ENCODE peak calls at places on chromosomes 13 and 19, in ten cellular contexts. Y is left cardiac atrium; W is NCI-H2029; G is GM12891; I is stimulated activated CD8-positive, alpha-beta memory T cell treated with anti-CD3 and anti-CD28 coated beads, Interleukin-4, amount 100 ng/mL, for 1 hour; A is AG08396; Z is heart left ventricle; E is CD4-positive, CD25-positive, alpha-beta regulatory T cell; O is left ventricle myocardium inferior; K is tibial nerve. V is an unnamed sample.

GRCh38 chr19:54481326-54481930 is 8.3 kb upstream of the CDC42EP5 start:
- DNase-seq in I (no peak), A (no peak), K (no peak), O (no peak), Z (no peak), E (peak; percentile 62), W (no peak), Y (no peak), G (no peak), V (peak; percentile 34)

GRCh38 chr13:27504126-27504525 is 53.8 kb upstream of the MTIF3 start:
- DNase-seq in G (no peak), I (no peak), W (no peak), E (no peak), Z (no peak), K (no peak), A (no peak), O (peak; percentile 20), Y (no peak), V (peak; percentile 74)

GRCh38 chr13:111184685-111185401 is 69.7 kb downstream of the ARHGEF7 start:
- DNase-seq in Z (no peak), I (no peak), A (no peak), E (peak; percentile 81), W (peak; percentile 13), K (no peak), O (no peak), Y (no peak), G (peak; percentile 44), V (peak; percentile 56)

GRCh38 chr19:8366961-8367326 is 3.0 kb downstream of the ANGPTL4 start:
- DNase-seq in O (no peak), Y (no peak), K (no peak), Z (no peak), G (no peak), I (no peak), W (no peak), A (no peak), E (no peak), V (no peak)

GRCh38 chr19:19447536-19448237 is 42.2 kb downstream of the GATAD2A start:
- DNase-seq in K (no peak), G (no peak), W (no peak), E (peak; percentile 74), A (no peak), Z (no peak), O (no peak), I (no peak), Y (no peak), V (no peak)

GRCh38 chr13:94546071-94546839 is 49.7 kb downstream of the TGDS start:
- DNase-seq in K (no peak), I (no peak), O (no peak), G (no peak), W (no peak), Y (no peak), A (no peak), Z (no peak), E (no peak), V (no peak)

GRCh38 chr19:47716270-47716937 is 3.2 kb downstream of the EHD2 start:
- DNase-seq in I (no peak), K (no peak), A (no peak), O (no peak), W (no peak), E (no peak), G (no peak), Z (peak; percentile 60), Y (no peak), V (no peak)

GRCh38 chr13:83219832-83220231 is 662.4 kb downstream of the SLITRK1 start:
- DNase-seq in A (no peak), G (no peak), O (no peak), Y (no peak), E (no peak), Z (no peak), K (no peak), I (no peak), W (no peak), V (no peak)

GRCh38 chr13:98265669-98266551 is 88.8 kb upstream of the RNF113B start:
- DNase-seq in W (no peak), I (no peak), E (no peak), Z (no peak), G (no peak), Y (no peak), O (no peak), K (peak; percentile 26), A (peak; percentile 23), V (no peak)

GRCh38 chr13:82933986-82934385 is 948.3 kb downstream of the SLITRK1 start:
- DNase-seq in O (no peak), G (no peak), Y (no peak), E (no peak), K (no peak), A (no peak), W (no peak), I (no peak), Z (no peak), V (no peak)

GRCh38 chr13:39766464-39767167 is 111.2 kb downstream of the COG6 start:
- DNase-seq in G (no peak), Z (no peak), O (no peak), Y (no peak), A (no peak), K (no peak), E (no peak), I (no peak), W (no peak), V (peak; percentile 15)

GRCh38 chr13:101654916-101655315 is 202.4 kb downstream of the ITGBL1 start:
- DNase-seq in E (no peak), Z (no peak), O (no peak), K (no peak), W (no peak), I (no peak), A (no peak), G (no peak), Y (no peak), V (no peak)

GRCh38 chr13:89923731-89924130 is 1423.8 kb upstream of the MIR17HG start:
- DNase-seq in A (no peak), K (no peak), W (no peak), Z (no peak), I (no peak), Y (no peak), E (no peak), O (no peak), G (no peak), V (no peak)

GRCh38 chr19:1042689-1043511 is 3.0 kb downstream of the ABCA7 start:
- DNase-seq in Y (peak; percentile 26), I (no peak), A (peak; percentile 66), Z (no peak), E (no peak), O (no peak), K (no peak), G (no peak), W (peak; percentile 69), V (no peak)

GRCh38 chr19:5809053-5809452 is 4.2 kb downstream of the NRTN start:
- DNase-seq in O (no peak), W (no peak), Z (no peak), E (no peak), K (no peak), I (no peak), Y (no peak), G (no peak), A (no peak), V (no peak)

GRCh38 chr19:21202865-21203494 is 61.1 kb downstream of the ZNF431 start:
- DNase-seq in I (no peak), Z (no peak), E (peak; percentile 50), Y (no peak), O (no peak), G (peak; percentile 1), A (peak; percentile 20), W (peak; percentile 24), K (no peak), V (peak; percentile 31)

GRCh38 chr13:58598241-58598640 is 966.7 kb downstream of the PCDH17 start:
- DNase-seq in W (no peak), Z (no peak), I (no peak), G (no peak), O (no peak), K (no peak), Y (no peak), A (no peak), E (no peak), V (no peak)

GRCh38 chr19:8251025-8251472 is 41.9 kb downstream of the CERS4 start:
- DNase-seq in G (no peak), Z (peak; percentile 88), Y (peak; percentile 83), E (no peak), K (peak; percentile 63), A (peak; percentile 52), I (no peak), O (peak; percentile 89), W (peak; percentile 82), V (no peak)

GRCh38 chr13:51832471-51833152 is 12.4 kb downstream of the TMEM272 start:
- DNase-seq in Z (no peak), O (no peak), A (peak; percentile 47), E (peak; percentile 77), I (peak; percentile 28), G (peak; percentile 26), W (no peak), K (no peak), Y (no peak), V (no peak)

GRCh38 chr19:11848594-11849263 is at the start of gene ZNF439:
- DNase-seq in O (peak; percentile 95), K (peak; percentile 84), W (peak; percentile 81), I (peak; percentile 82), Z (peak; percentile 94), E (peak; percentile 91), A (peak; percentile 92), Y (peak; percentile 95), G (peak; percentile 71), V (peak; percentile 76)

GRCh38 chr19:5926641-5927438 is 12.8 kb downstream of the CAPS start:
- DNase-seq in O (peak; percentile 58), A (peak; percentile 86), W (no peak), Z (no peak), G (no peak), K (peak; percentile 47), Y (no peak), E (no peak), I (no peak), V (no peak)

GRCh38 chr13:79196366-79196765 is 209.7 kb downstream of the RBM26 start:
- DNase-seq in I (no peak), O (no peak), G (no peak), K (no peak), W (no peak), E (no peak), Z (no peak), Y (no peak), A (no peak), V (no peak)

GRCh38 chr13:28273919-28274318 is 135.6 kb downstream of the PAN3 start:
- DNase-seq in Z (no peak), E (no peak), I (no peak), Y (no peak), A (no peak), W (no peak), K (no peak), O (no peak), G (no peak), V (no peak)

GRCh38 chr19:15779756-15780476 is 7.5 kb upstream of the OR10H5 start:
- DNase-seq in E (no peak), Z (peak; percentile 82), O (peak; percentile 73), K (peak; percentile 48), W (peak; percentile 93), G (no peak), A (peak; percentile 14), I (no peak), Y (peak; percentile 83), V (no peak)

GRCh38 chr13:85497652-85498051 is 301.6 kb downstream of the SLITRK6 start:
- DNase-seq in I (no peak), E (no peak), O (no peak), G (no peak), K (no peak), Y (no peak), W (no peak), A (peak; percentile 61), Z (no peak), V (no peak)

GRCh38 chr19:292951-293350 is 1.7 kb upstream of the PLPP2 start:
- DNase-seq in I (no peak), W (no peak), O (no peak), A (no peak), E (no peak), K (no peak), Y (no peak), Z (peak; percentile 29), G (no peak), V (no peak)

GRCh38 chr13:40522234-40522633 is 144.2 kb downstream of the FOXO1 start:
- DNase-seq in G (no peak), K (no peak), Z (no peak), A (no peak), E (peak; percentile 45), O (no peak), I (no peak), W (no peak), Y (no peak), V (no peak)

GRCh38 chr13:20801704-20802103 is 27.9 kb upstream of the EEF1AKMT1 start:
- DNase-seq in G (no peak), I (no peak), Z (no peak), W (no peak), Y (no peak), O (no peak), K (no peak), A (no peak), E (no peak), V (no peak)